ENCODE peak calls at places on chromosome 12, in five cellular contexts. E, Y, P, T and N are unnamed samples.

GRCh38 chr12:52307836-52308806 is 13.1 kb downstream of the KRT83 start:
- DNase-seq in E (peak), Y (no peak), P (no peak), T (no peak), N (peak)

GRCh38 chr12:23684121-23684520 is 265.3 kb downstream of the SOX5 start:
- DNase-seq in E (no peak), Y (no peak), P (no peak), T (no peak), N (no peak)

GRCh38 chr12:105977256-105978051 is 161.3 kb downstream of the NUAK1 start:
- DNase-seq in E (no peak), Y (peak), P (no peak), T (no peak), N (no peak)

GRCh38 chr12:103908877-103909276 is 21.3 kb upstream of the HSP90B1 start:
- DNase-seq in E (no peak), Y (peak), P (no peak), T (no peak), N (no peak)

GRCh38 chr12:100566887-100567637 is 6.4 kb upstream of the GAS2L3 start:
- DNase-seq in E (peak), Y (no peak), P (no peak), T (no peak), N (no peak)

GRCh38 chr12:25781223-25781622 is 177.3 kb upstream of the RASSF8 start:
- DNase-seq in E (no peak), Y (no peak), P (no peak), T (no peak), N (no peak)

GRCh38 chr12:752673-753400 is 458 bp downstream of the WNK1 start:
- DNase-seq in E (peak), Y (no peak), P (no peak), T (no peak), N (no peak)

GRCh38 chr12:94841171-94841570 is 162.3 kb downstream of the NDUFA12 start:
- DNase-seq in E (no peak), Y (no peak), P (no peak), T (no peak), N (peak)

GRCh38 chr12:38956337-38956736 is 50.9 kb upstream of the CPNE8 start:
- DNase-seq in E (no peak), Y (no peak), P (no peak), T (no peak), N (no peak)

GRCh38 chr12:89525002-89525823 is 617 bp upstream of the GALNT4 start:
- DNase-seq in E (peak), Y (no peak), P (no peak), T (no peak), N (peak)

GRCh38 chr12:110199360-110200123 is 75.4 kb downstream of the IFT81 start:
- DNase-seq in E (peak), Y (no peak), P (no peak), T (peak), N (peak)

GRCh38 chr12:112122823-112123690 is 2.3 kb upstream of the TRAFD1 start:
- DNase-seq in E (no peak), Y (peak), P (no peak), T (no peak), N (peak)

GRCh38 chr12:62793256-62794217 is 141.4 kb downstream of the PPM1H start:
- DNase-seq in E (peak), Y (peak), P (peak), T (peak), N (peak)